ENCODE peak calls at places on chromosomes 4 and X, in five cellular contexts. One of them, this sample, is unnamed.

GRCh38 chrX:10636337-10636736 is 16.0 kb upstream of the MID1 start:
- DNase-seq in hippocampal formation: no peak
- DNase-seq in activated CD4-positive, alpha-beta T cell treated with anti-CD3 and anti-CD28 coated beads, Interleukin-2, amount 10 ng/mL, durations not matched to agents 7 days and 5 days: no peak
- DNase-seq in Right ventricle myocardium superior: no peak
- DNase-seq in epithelial cell of prostate: no peak
- DNase-seq in this sample: no peak

GRCh38 chr4:152189451-152190179 is 346.3 kb downstream of the FBXW7 start:
- DNase-seq in hippocampal formation: no peak
- DNase-seq in activated CD4-positive, alpha-beta T cell treated with anti-CD3 and anti-CD28 coated beads, Interleukin-2, amount 10 ng/mL, durations not matched to agents 7 days and 5 days: no peak
- DNase-seq in Right ventricle myocardium superior: no peak
- DNase-seq in epithelial cell of prostate: no peak
- DNase-seq in this sample: no peak

GRCh38 chrX:139691843-139692505 is 16.0 kb downstream of the MCF2 start:
- DNase-seq in hippocampal formation: no peak
- DNase-seq in activated CD4-positive, alpha-beta T cell treated with anti-CD3 and anti-CD28 coated beads, Interleukin-2, amount 10 ng/mL, durations not matched to agents 7 days and 5 days: no peak
- DNase-seq in Right ventricle myocardium superior: no peak
- DNase-seq in epithelial cell of prostate: no peak
- DNase-seq in this sample: no peak

GRCh38 chrX:154313147-154313546 is 17.6 kb downstream of the TKTL1 start:
- DNase-seq in hippocampal formation: no peak
- DNase-seq in activated CD4-positive, alpha-beta T cell treated with anti-CD3 and anti-CD28 coated beads, Interleukin-2, amount 10 ng/mL, durations not matched to agents 7 days and 5 days: peak; percentile 16
- DNase-seq in Right ventricle myocardium superior: no peak
- DNase-seq in epithelial cell of prostate: no peak
- DNase-seq in this sample: no peak

GRCh38 chrX:11336201-11336600 is 43.0 kb downstream of the AMELX start:
- DNase-seq in hippocampal formation: no peak
- DNase-seq in activated CD4-positive, alpha-beta T cell treated with anti-CD3 and anti-CD28 coated beads, Interleukin-2, amount 10 ng/mL, durations not matched to agents 7 days and 5 days: no peak
- DNase-seq in Right ventricle myocardium superior: no peak
- DNase-seq in epithelial cell of prostate: no peak
- DNase-seq in this sample: no peak

GRCh38 chrX:150063138-150063518 is 124.8 kb upstream of the EOLA2 start:
- DNase-seq in hippocampal formation: no peak
- DNase-seq in activated CD4-positive, alpha-beta T cell treated with anti-CD3 and anti-CD28 coated beads, Interleukin-2, amount 10 ng/mL, durations not matched to agents 7 days and 5 days: no peak
- DNase-seq in Right ventricle myocardium superior: no peak
- DNase-seq in epithelial cell of prostate: no peak
- DNase-seq in this sample: no peak

GRCh38 chrX:87525771-87526229 is 8.2 kb downstream of the KLHL4 start:
- DNase-seq in hippocampal formation: no peak
- DNase-seq in activated CD4-positive, alpha-beta T cell treated with anti-CD3 and anti-CD28 coated beads, Interleukin-2, amount 10 ng/mL, durations not matched to agents 7 days and 5 days: no peak
- DNase-seq in Right ventricle myocardium superior: no peak
- DNase-seq in epithelial cell of prostate: peak; percentile 1
- DNase-seq in this sample: no peak

GRCh38 chr4:131054489-131055019 is 1958.6 kb downstream of the C4orf33 start:
- DNase-seq in hippocampal formation: no peak
- DNase-seq in activated CD4-positive, alpha-beta T cell treated with anti-CD3 and anti-CD28 coated beads, Interleukin-2, amount 10 ng/mL, durations not matched to agents 7 days and 5 days: no peak
- DNase-seq in Right ventricle myocardium superior: no peak
- DNase-seq in epithelial cell of prostate: no peak
- DNase-seq in this sample: no peak

GRCh38 chrX:110418220-110418856 is 59.7 kb downstream of the RTL9 start:
- DNase-seq in hippocampal formation: peak; percentile 41
- DNase-seq in activated CD4-positive, alpha-beta T cell treated with anti-CD3 and anti-CD28 coated beads, Interleukin-2, amount 10 ng/mL, durations not matched to agents 7 days and 5 days: no peak
- DNase-seq in Right ventricle myocardium superior: no peak
- DNase-seq in epithelial cell of prostate: no peak
- DNase-seq in this sample: no peak

GRCh38 chrX:118448273-118448783 is 47.3 kb upstream of the DOCK11 start:
- DNase-seq in hippocampal formation: no peak
- DNase-seq in activated CD4-positive, alpha-beta T cell treated with anti-CD3 and anti-CD28 coated beads, Interleukin-2, amount 10 ng/mL, durations not matched to agents 7 days and 5 days: no peak
- DNase-seq in Right ventricle myocardium superior: no peak
- DNase-seq in epithelial cell of prostate: no peak
- DNase-seq in this sample: no peak

GRCh38 chr4:5746250-5746649 is 35.2 kb downstream of the EVC start:
- DNase-seq in hippocampal formation: no peak
- DNase-seq in activated CD4-positive, alpha-beta T cell treated with anti-CD3 and anti-CD28 coated beads, Interleukin-2, amount 10 ng/mL, durations not matched to agents 7 days and 5 days: no peak
- DNase-seq in Right ventricle myocardium superior: no peak
- DNase-seq in epithelial cell of prostate: no peak
- DNase-seq in this sample: no peak

GRCh38 chr4:175413561-175413960 is 398.5 kb downstream of the GPM6A start:
- DNase-seq in hippocampal formation: no peak
- DNase-seq in activated CD4-positive, alpha-beta T cell treated with anti-CD3 and anti-CD28 coated beads, Interleukin-2, amount 10 ng/mL, durations not matched to agents 7 days and 5 days: no peak
- DNase-seq in Right ventricle myocardium superior: no peak
- DNase-seq in epithelial cell of prostate: no peak
- DNase-seq in this sample: no peak

GRCh38 chr4:167989815-167990214 is 102.5 kb upstream of the ANXA10 start:
- DNase-seq in hippocampal formation: no peak
- DNase-seq in activated CD4-positive, alpha-beta T cell treated with anti-CD3 and anti-CD28 coated beads, Interleukin-2, amount 10 ng/mL, durations not matched to agents 7 days and 5 days: no peak
- DNase-seq in Right ventricle myocardium superior: no peak
- DNase-seq in epithelial cell of prostate: no peak
- DNase-seq in this sample: no peak

GRCh38 chr4:6372649-6373525 is 99.5 kb downstream of the PPP2R2C start:
- DNase-seq in hippocampal formation: no peak
- DNase-seq in activated CD4-positive, alpha-beta T cell treated with anti-CD3 and anti-CD28 coated beads, Interleukin-2, amount 10 ng/mL, durations not matched to agents 7 days and 5 days: peak; percentile 21
- DNase-seq in Right ventricle myocardium superior: peak; percentile 4
- DNase-seq in epithelial cell of prostate: no peak
- DNase-seq in this sample: no peak

GRCh38 chr4:107619065-107619464 is 101.0 kb downstream of the PAPSS1 start:
- DNase-seq in hippocampal formation: no peak
- DNase-seq in activated CD4-positive, alpha-beta T cell treated with anti-CD3 and anti-CD28 coated beads, Interleukin-2, amount 10 ng/mL, durations not matched to agents 7 days and 5 days: no peak
- DNase-seq in Right ventricle myocardium superior: no peak
- DNase-seq in epithelial cell of prostate: no peak
- DNase-seq in this sample: no peak

GRCh38 chr4:31807036-31807435 is 1086.9 kb downstream of the PCDH7 start:
- DNase-seq in hippocampal formation: no peak
- DNase-seq in activated CD4-positive, alpha-beta T cell treated with anti-CD3 and anti-CD28 coated beads, Interleukin-2, amount 10 ng/mL, durations not matched to agents 7 days and 5 days: no peak
- DNase-seq in Right ventricle myocardium superior: no peak
- DNase-seq in epithelial cell of prostate: no peak
- DNase-seq in this sample: no peak

This sample was measured in keratinocyte.